ENCODE peak calls at places on chromosomes 5 and 9, in nine cellular contexts. One of them, this sample, is unnamed.

GRCh38 chr5:10459080-10460055 is 17.7 kb downstream of the ROPN1L start:
- DNase-seq in tibial nerve: no peak
- DNase-seq in PC-9: no peak
- DNase-seq in BJ: no peak
- DNase-seq in fibroblast of lung: no peak
- DNase-seq in K562: no peak
- DNase-seq in Peyer's patch: peak; percentile 39
- DNase-seq in cardiac fibroblast: no peak
- DNase-seq in lower leg skin: no peak
- DNase-seq in this sample: no peak

GRCh38 chr9:34884732-34885131 is 73.4 kb upstream of the PHF24 start:
- DNase-seq in PC-9: no peak
- DNase-seq in cardiac fibroblast: no peak
- DNase-seq in lower leg skin: no peak
- DNase-seq in K562: no peak
- DNase-seq in BJ: no peak
- DNase-seq in tibial nerve: no peak
- DNase-seq in Peyer's patch: no peak
- DNase-seq in fibroblast of lung: no peak
- DNase-seq in this sample: no peak

GRCh38 chr9:90956026-90956810 is 154.6 kb downstream of the SYK start:
- DNase-seq in fibroblast of lung: no peak
- DNase-seq in tibial nerve: no peak
- DNase-seq in cardiac fibroblast: no peak
- DNase-seq in Peyer's patch: no peak
- DNase-seq in lower leg skin: no peak
- DNase-seq in BJ: no peak
- DNase-seq in PC-9: no peak
- DNase-seq in K562: no peak
- DNase-seq in this sample: no peak

GRCh38 chr9:14314929-14315753 is 1.2 kb upstream of the NFIB start:
- DNase-seq in fibroblast of lung: peak; percentile 91
- DNase-seq in PC-9: peak; percentile 89
- DNase-seq in cardiac fibroblast: peak; percentile 97
- DNase-seq in lower leg skin: peak; percentile 91
- DNase-seq in K562: peak; percentile 77
- DNase-seq in Peyer's patch: peak; percentile 90
- DNase-seq in BJ: no peak
- DNase-seq in tibial nerve: peak; percentile 85
- DNase-seq in this sample: peak; percentile 89

GRCh38 chr9:91680998-91681397 is 257.4 kb upstream of the NFIL3 start:
- DNase-seq in fibroblast of lung: no peak
- DNase-seq in cardiac fibroblast: no peak
- DNase-seq in PC-9: no peak
- DNase-seq in BJ: no peak
- DNase-seq in tibial nerve: no peak
- DNase-seq in K562: no peak
- DNase-seq in Peyer's patch: no peak
- DNase-seq in lower leg skin: no peak
- DNase-seq in this sample: no peak

GRCh38 chr5:143495823-143496275 is 92.4 kb upstream of the NR3C1 start:
- DNase-seq in fibroblast of lung: peak; percentile 91
- DNase-seq in cardiac fibroblast: peak; percentile 87
- DNase-seq in lower leg skin: peak; percentile 42
- DNase-seq in K562: no peak
- DNase-seq in tibial nerve: no peak
- DNase-seq in BJ: no peak
- DNase-seq in PC-9: no peak
- DNase-seq in Peyer's patch: no peak
- DNase-seq in this sample: no peak

GRCh38 chr9:78713746-78714405 is 417.0 kb downstream of the PSAT1 start:
- DNase-seq in K562: no peak
- DNase-seq in tibial nerve: no peak
- DNase-seq in lower leg skin: no peak
- DNase-seq in PC-9: no peak
- DNase-seq in fibroblast of lung: no peak
- DNase-seq in BJ: peak; percentile 80
- DNase-seq in cardiac fibroblast: peak; percentile 0
- DNase-seq in Peyer's patch: no peak
- DNase-seq in this sample: no peak

GRCh38 chr5:114308508-114308907 is 53.4 kb upstream of the KCNN2 start:
- DNase-seq in fibroblast of lung: no peak
- DNase-seq in K562: no peak
- DNase-seq in PC-9: no peak
- DNase-seq in Peyer's patch: no peak
- DNase-seq in BJ: no peak
- DNase-seq in lower leg skin: no peak
- DNase-seq in cardiac fibroblast: no peak
- DNase-seq in tibial nerve: no peak
- DNase-seq in this sample: no peak

GRCh38 chr5:150155258-150156032 is at the start of gene PDGFRB:
- DNase-seq in PC-9: no peak
- DNase-seq in lower leg skin: peak; percentile 87
- DNase-seq in K562: peak; percentile 68
- DNase-seq in fibroblast of lung: peak; percentile 94
- DNase-seq in BJ: peak; percentile 75
- DNase-seq in Peyer's patch: peak; percentile 88
- DNase-seq in tibial nerve: peak; percentile 94
- DNase-seq in cardiac fibroblast: peak; percentile 98
- DNase-seq in this sample: peak; percentile 74

GRCh38 chr5:144484124-144484897 is 313.6 kb downstream of the KCTD16 start:
- DNase-seq in PC-9: no peak
- DNase-seq in cardiac fibroblast: peak; percentile 3
- DNase-seq in Peyer's patch: no peak
- DNase-seq in lower leg skin: no peak
- DNase-seq in BJ: peak; percentile 56
- DNase-seq in tibial nerve: no peak
- DNase-seq in fibroblast of lung: peak; percentile 48
- DNase-seq in K562: no peak
- DNase-seq in this sample: no peak

GRCh38 chr5:148855249-148856008 is 29.0 kb downstream of the ADRB2 start:
- DNase-seq in BJ: no peak
- DNase-seq in PC-9: no peak
- DNase-seq in tibial nerve: no peak
- DNase-seq in cardiac fibroblast: no peak
- DNase-seq in fibroblast of lung: no peak
- DNase-seq in lower leg skin: no peak
- DNase-seq in K562: no peak
- DNase-seq in Peyer's patch: no peak
- DNase-seq in this sample: peak; percentile 12

GRCh38 chr5:92613546-92613945 is 967.5 kb downstream of the NR2F1-AS1 start:
- DNase-seq in BJ: no peak
- DNase-seq in K562: no peak
- DNase-seq in lower leg skin: no peak
- DNase-seq in tibial nerve: no peak
- DNase-seq in fibroblast of lung: peak; percentile 23
- DNase-seq in PC-9: no peak
- DNase-seq in Peyer's patch: no peak
- DNase-seq in cardiac fibroblast: peak; percentile 4
- DNase-seq in this sample: no peak

GRCh38 chr5:178515019-178515418 is 75.2 kb downstream of the COL23A1 start:
- DNase-seq in Peyer's patch: no peak
- DNase-seq in BJ: no peak
- DNase-seq in fibroblast of lung: no peak
- DNase-seq in tibial nerve: no peak
- DNase-seq in cardiac fibroblast: no peak
- DNase-seq in K562: no peak
- DNase-seq in PC-9: no peak
- DNase-seq in lower leg skin: no peak
- DNase-seq in this sample: no peak

GRCh38 chr5:151739939-151740335 is 18.5 kb downstream of the ATOX1 start:
- DNase-seq in tibial nerve: no peak
- DNase-seq in lower leg skin: no peak
- DNase-seq in PC-9: no peak
- DNase-seq in fibroblast of lung: peak; percentile 81
- DNase-seq in Peyer's patch: no peak
- DNase-seq in cardiac fibroblast: peak; percentile 90
- DNase-seq in K562: no peak
- DNase-seq in BJ: peak; percentile 96
- DNase-seq in this sample: no peak

GRCh38 chr9:134626576-134627416 is 14.8 kb upstream of the COL5A1 start:
- DNase-seq in Peyer's patch: peak; percentile 8
- DNase-seq in cardiac fibroblast: peak; percentile 65
- DNase-seq in fibroblast of lung: peak; percentile 45
- DNase-seq in BJ: no peak
- DNase-seq in K562: no peak
- DNase-seq in tibial nerve: no peak
- DNase-seq in lower leg skin: no peak
- DNase-seq in PC-9: no peak
- DNase-seq in this sample: no peak

GRCh38 chr5:83583859-83584258 is 112.3 kb downstream of the VCAN start:
- DNase-seq in cardiac fibroblast: peak; percentile 53
- DNase-seq in Peyer's patch: no peak
- DNase-seq in tibial nerve: no peak
- DNase-seq in PC-9: no peak
- DNase-seq in BJ: peak; percentile 20
- DNase-seq in K562: no peak
- DNase-seq in lower leg skin: no peak
- DNase-seq in fibroblast of lung: peak; percentile 82
- DNase-seq in this sample: no peak

GRCh38 chr9:127927457-127928231 is 2.9 kb downstream of the PIP5KL1 start:
- DNase-seq in Peyer's patch: peak; percentile 90
- DNase-seq in lower leg skin: no peak
- DNase-seq in K562: peak; percentile 92
- DNase-seq in cardiac fibroblast: no peak
- DNase-seq in tibial nerve: no peak
- DNase-seq in fibroblast of lung: no peak
- DNase-seq in BJ: no peak
- DNase-seq in PC-9: peak; percentile 64
- DNase-seq in this sample: peak; percentile 89
- H3K4me3 ChIP-seq in Peyer's patch: peak overlapping the region; percentile 37
- H3K4me3 ChIP-seq in lower leg skin: no peak overlapping the region
- H3K4me3 ChIP-seq in K562: peak overlapping the region; percentile 35
- H3K4me3 ChIP-seq in cardiac fibroblast: peak overlapping the region; percentile 29
- H3K4me3 ChIP-seq in tibial nerve: peak overlapping the region; percentile 12
- H3K4me3 ChIP-seq in fibroblast of lung: no peak overlapping the region
- H3K4me3 ChIP-seq in BJ: peak overlapping the region; percentile 23
- H3K4me3 ChIP-seq in PC-9: peak overlapping the region; percentile 63
- H3K4me3 ChIP-seq in this sample: no peak overlapping the region

GRCh38 chr5:17169507-17169906 is 47.9 kb upstream of the BASP1 start:
- DNase-seq in lower leg skin: no peak
- DNase-seq in tibial nerve: no peak
- DNase-seq in cardiac fibroblast: peak; percentile 92
- DNase-seq in Peyer's patch: no peak
- DNase-seq in K562: no peak
- DNase-seq in fibroblast of lung: peak; percentile 88
- DNase-seq in BJ: peak; percentile 95
- DNase-seq in PC-9: no peak
- DNase-seq in this sample: no peak
- TF ChIP-seq CTCF in lower leg skin: no peak
- TF ChIP-seq CTCF in tibial nerve: no peak
- TF ChIP-seq CTCF in cardiac fibroblast: no peak
- TF ChIP-seq CTCF in Peyer's patch: no peak
- TF ChIP-seq CTCF in K562: no peak
- TF ChIP-seq CTCF in fibroblast of lung: no peak
- TF ChIP-seq CTCF in BJ: no peak
- TF ChIP-seq CTCF in PC-9: no peak
- TF ChIP-seq CTCF in this sample: no peak

DNA sequence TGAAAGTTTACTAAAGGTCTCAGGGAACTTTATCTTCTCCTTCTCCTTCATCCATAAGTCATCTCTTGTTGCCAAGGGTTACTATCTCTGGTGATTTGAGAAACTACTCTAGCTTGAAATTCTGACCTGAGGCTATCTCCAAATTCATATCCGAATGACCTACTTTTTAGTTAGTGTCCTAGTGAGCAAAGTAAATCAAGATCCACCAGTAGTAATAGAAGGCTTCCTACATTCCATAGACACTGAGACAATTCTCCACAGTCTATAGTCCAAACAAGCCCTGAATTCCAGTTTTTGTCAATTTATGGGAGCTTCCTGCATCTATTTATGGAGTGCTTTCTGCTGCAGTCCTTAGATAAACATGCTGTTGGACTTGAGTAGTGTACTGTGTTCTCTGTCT is 5.0 kb downstream of the IL7R start:
- DNase-seq in Peyer's patch: no peak
- DNase-seq in PC-9: no peak
- DNase-seq in fibroblast of lung: no peak
- DNase-seq in BJ: no peak
- DNase-seq in cardiac fibroblast: no peak
- DNase-seq in tibial nerve: no peak
- DNase-seq in lower leg skin: no peak
- DNase-seq in K562: no peak
- DNase-seq in this sample: no peak
- H3K4me3 ChIP-seq in Peyer's patch: peak overlapping the region; percentile 31
- H3K4me3 ChIP-seq in PC-9: no peak overlapping the region
- H3K4me3 ChIP-seq in fibroblast of lung: no peak overlapping the region
- H3K4me3 ChIP-seq in BJ: no peak overlapping the region
- H3K4me3 ChIP-seq in cardiac fibroblast: no peak overlapping the region
- H3K4me3 ChIP-seq in tibial nerve: no peak overlapping the region
- H3K4me3 ChIP-seq in lower leg skin: no peak overlapping the region
- H3K4me3 ChIP-seq in K562: no peak overlapping the region
- H3K4me3 ChIP-seq in this sample: no peak overlapping the region

GRCh38 chr5:97141539-97141938 is 872 bp downstream of the LIX1 start:
- DNase-seq in K562: no peak
- DNase-seq in BJ: no peak
- DNase-seq in fibroblast of lung: no peak
- DNase-seq in lower leg skin: no peak
- DNase-seq in tibial nerve: no peak
- DNase-seq in PC-9: no peak
- DNase-seq in Peyer's patch: no peak
- DNase-seq in cardiac fibroblast: no peak
- DNase-seq in this sample: no peak

GRCh38 chr5:97141031-97141430 is 1.4 kb downstream of the LIX1 start:
- DNase-seq in lower leg skin: no peak
- DNase-seq in tibial nerve: no peak
- DNase-seq in PC-9: no peak
- DNase-seq in fibroblast of lung: no peak
- DNase-seq in K562: no peak
- DNase-seq in BJ: no peak
- DNase-seq in Peyer's patch: no peak
- DNase-seq in cardiac fibroblast: no peak
- DNase-seq in this sample: no peak

GRCh38 chr5:97143715-97144114 is 1.3 kb upstream of the LIX1 start:
- DNase-seq in lower leg skin: no peak
- DNase-seq in tibial nerve: no peak
- DNase-seq in K562: no peak
- DNase-seq in fibroblast of lung: no peak
- DNase-seq in cardiac fibroblast: no peak
- DNase-seq in Peyer's patch: no peak
- DNase-seq in BJ: no peak
- DNase-seq in PC-9: no peak
- DNase-seq in this sample: no peak

DNA sequence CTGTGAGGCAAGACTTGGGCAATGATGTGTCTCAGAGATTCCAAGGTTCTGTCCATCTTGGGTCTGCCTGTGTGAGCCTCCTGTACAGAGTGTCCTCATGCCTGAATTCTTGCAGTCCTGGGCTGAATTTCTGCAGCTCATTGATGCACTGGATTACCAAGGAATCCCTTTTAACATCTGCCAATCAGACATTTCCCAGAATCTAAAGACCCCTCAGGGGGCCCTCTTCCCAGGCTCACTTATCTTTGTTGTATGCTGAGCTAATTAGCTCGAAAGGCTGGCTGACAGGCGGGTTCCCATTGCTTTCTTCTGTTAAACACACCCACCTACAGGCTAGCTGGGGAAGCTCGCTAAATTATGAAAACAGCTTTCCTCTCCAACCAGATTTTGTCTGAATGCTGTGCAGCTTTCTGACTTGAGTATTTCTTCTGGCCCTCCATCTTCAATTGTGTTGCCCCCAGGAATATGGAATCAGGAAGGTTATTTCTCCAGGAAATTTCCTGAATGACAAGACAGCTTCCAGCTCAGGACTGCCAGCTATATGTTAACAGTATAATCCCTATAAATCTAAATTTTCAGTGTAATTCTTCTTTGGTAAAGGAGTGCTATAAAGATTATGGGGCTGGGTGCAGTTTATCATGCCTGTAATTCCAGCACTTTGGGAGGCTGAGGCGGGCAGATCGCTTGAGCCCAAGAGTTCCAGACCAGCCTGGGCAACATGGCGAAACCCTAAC is at the start of gene LIX1:
- DNase-seq in tibial nerve: peak; percentile 16
- DNase-seq in fibroblast of lung: peak; percentile 60
- DNase-seq in Peyer's patch: peak; percentile 50
- DNase-seq in BJ: no peak
- DNase-seq in cardiac fibroblast: peak; percentile 56
- DNase-seq in lower leg skin: no peak
- DNase-seq in PC-9: peak; percentile 26
- DNase-seq in K562: peak; percentile 35
- DNase-seq in this sample: no peak
- TF ChIP-seq CTCF in tibial nerve: peak; percentile 50
- TF ChIP-seq CTCF in fibroblast of lung: peak; percentile 74
- TF ChIP-seq CTCF in Peyer's patch: peak; percentile 61
- TF ChIP-seq CTCF in BJ: peak; percentile 63
- TF ChIP-seq CTCF in cardiac fibroblast: peak; percentile 56
- TF ChIP-seq CTCF in lower leg skin: no peak
- TF ChIP-seq CTCF in PC-9: peak; percentile 73
- TF ChIP-seq CTCF in K562: peak; percentile 56
- TF ChIP-seq CTCF in this sample: no peak

This sample was measured in mucosa of descending colon.